ENCODE peak calls at places on chromosome 3, in five cellular contexts. W is stomach, B is lower lobe of right lung, C is astrocyte of the spinal cord, S is SK-N-SH. Y is an unnamed sample.

GRCh38 chr3:151838574-151839312 is 24.8 kb downstream of the AADAC start:
- DNase-seq in W (peak), B (no peak), C (peak), S (peak), Y (peak)

GRCh38 chr3:20190991-20191390 is 5.0 kb upstream of the SGO1 start:
- DNase-seq in S (no peak), B (no peak), C (no peak), W (no peak), Y (no peak)

GRCh38 chr3:184582583-184582982 is 21.0 kb downstream of the EPHB3 start:
- DNase-seq in C (peak), S (no peak), B (no peak), W (no peak), Y (no peak)

GRCh38 chr3:150062492-150062891 is 91.8 kb upstream of the PFN2 start:
- DNase-seq in B (no peak), W (no peak), S (no peak), C (peak), Y (no peak)

GRCh38 chr3:121757087-121757811 is 7.7 kb upstream of the GOLGB1 start:
- DNase-seq in W (no peak), B (no peak), C (no peak), S (no peak), Y (no peak)

GRCh38 chr3:41565003-41565402 is 365.7 kb downstream of the CTNNB1 start:
- DNase-seq in S (no peak), B (no peak), C (no peak), W (no peak), Y (no peak)

GRCh38 chr3:10194328-10195071 is 29.8 kb downstream of the IRAK2 start:
- DNase-seq in C (no peak), S (no peak), B (no peak), W (no peak), Y (no peak)

GRCh38 chr3:131047582-131047981 is 20.9 kb downstream of the NEK11 start:
- DNase-seq in C (no peak), W (no peak), S (no peak), B (no peak), Y (no peak)

GRCh38 chr3:98733055-98733777 is 29.9 kb upstream of the ST3GAL6 start:
- DNase-seq in C (peak), W (peak), S (peak), B (peak), Y (no peak)

GRCh38 chr3:15291589-15292541 is 40.5 kb downstream of the SH3BP5 start:
- DNase-seq in S (no peak), W (no peak), B (no peak), C (no peak), Y (no peak)

GRCh38 chr3:72289708-72290104 is 504.8 kb upstream of the PROK2 start:
- DNase-seq in S (no peak), C (no peak), W (no peak), B (no peak), Y (no peak)
- H3K4me3 ChIP-seq in S (no peak), C (no peak), W (peak), B (no peak), Y (no peak)

GRCh38 chr3:186538779-186539178 is 5.4 kb downstream of the CRYGS start:
- DNase-seq in W (no peak), C (no peak), S (no peak), B (no peak), Y (no peak)

GRCh38 chr3:186544281-186544680 is at the start of gene CRYGS:
- DNase-seq in S (no peak), W (no peak), C (peak), B (no peak), Y (no peak)

GRCh38 chr3:186536883-186537553 is 7.2 kb downstream of the CRYGS start:
- DNase-seq in B (no peak), W (no peak), C (peak), S (no peak), Y (no peak)

DNA sequence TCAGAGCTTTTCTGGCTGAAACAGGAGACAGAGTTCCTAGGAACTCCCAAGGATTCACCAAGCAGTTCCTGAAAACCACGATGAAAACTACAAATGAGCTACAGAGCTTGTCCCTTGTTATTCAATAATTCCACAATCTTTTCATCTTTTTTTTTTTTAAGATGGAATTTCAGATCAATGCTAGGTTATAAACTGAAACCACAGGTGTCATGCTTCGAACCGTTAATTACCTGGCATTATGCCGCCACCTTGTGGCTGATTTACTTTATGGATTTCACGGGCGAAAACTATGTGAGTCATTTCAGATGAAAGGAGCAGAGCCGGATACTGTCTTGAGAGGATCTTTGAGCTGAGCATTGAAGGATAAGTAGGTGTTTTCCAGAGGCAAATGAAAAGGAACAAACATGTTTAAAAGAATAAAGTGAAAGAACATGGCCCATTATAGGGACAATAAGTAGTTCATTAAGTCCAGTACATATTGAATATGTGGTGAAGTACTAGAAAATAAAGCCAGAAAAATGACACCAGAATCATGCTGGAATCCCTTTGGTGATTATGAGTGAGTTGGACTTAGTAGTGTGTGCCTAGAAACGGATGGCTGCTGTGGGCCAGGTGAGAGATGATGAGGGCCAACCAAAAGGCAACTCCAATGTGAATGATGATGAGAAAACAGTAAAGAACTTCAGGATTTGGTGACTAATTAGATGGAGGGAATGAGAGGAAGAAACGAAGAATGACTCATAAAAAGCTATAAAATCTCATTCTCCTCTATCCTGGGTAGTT is 3.5 kb downstream of the CRYGS start:
- DNase-seq in W (peak), B (no peak), S (peak), C (peak), Y (peak)
- TF ChIP-seq CTCF in W (peak), B (peak), S (peak), C (peak), Y (peak)

GRCh38 chr3:195247863-195248189 is 23.1 kb downstream of the XXYLT1 start:
- DNase-seq in S (no peak), B (peak), W (no peak), C (no peak), Y (no peak)
- H3K4me3 ChIP-seq in S (no peak), B (no peak), W (no peak), C (no peak), Y (no peak)

GRCh38 chr3:161406594-161407555 is 35.6 kb upstream of the SPTSSB start:
- DNase-seq in C (no peak), W (no peak), B (no peak), S (no peak), Y (no peak)

GRCh38 chr3:161412117-161412516 is 40.8 kb upstream of the SPTSSB start:
- DNase-seq in S (no peak), C (no peak), W (no peak), B (no peak), Y (no peak)

GRCh38 chr3:161409858-161410257 is 38.5 kb upstream of the SPTSSB start:
- DNase-seq in B (no peak), C (no peak), W (no peak), S (no peak), Y (no peak)

GRCh38 chr3:161405836-161406235 is 34.5 kb upstream of the SPTSSB start:
- DNase-seq in W (no peak), C (no peak), S (no peak), B (no peak), Y (no peak)

GRCh38 chr3:161409069-161409468 is 37.8 kb upstream of the SPTSSB start:
- DNase-seq in S (peak), B (no peak), W (no peak), C (peak), Y (peak)
- TF ChIP-seq CTCF in S (peak), B (peak), W (peak), C (peak), Y (peak)

GRCh38 chr3:4825572-4826236 is 153.5 kb upstream of the BHLHE40 start:
- DNase-seq in B (peak), C (no peak), S (no peak), W (peak), Y (no peak)
- H3K4me3 ChIP-seq in B (no peak), C (no peak), S (no peak), W (no peak), Y (no peak)

GRCh38 chr3:135412475-135412874 is 553.1 kb upstream of the PPP2R3A start:
- DNase-seq in S (no peak), C (no peak), W (no peak), B (no peak), Y (no peak)
- TF ChIP-seq CTCF in S (no peak), C (no peak), W (no peak), B (no peak), Y (no peak)

DNA sequence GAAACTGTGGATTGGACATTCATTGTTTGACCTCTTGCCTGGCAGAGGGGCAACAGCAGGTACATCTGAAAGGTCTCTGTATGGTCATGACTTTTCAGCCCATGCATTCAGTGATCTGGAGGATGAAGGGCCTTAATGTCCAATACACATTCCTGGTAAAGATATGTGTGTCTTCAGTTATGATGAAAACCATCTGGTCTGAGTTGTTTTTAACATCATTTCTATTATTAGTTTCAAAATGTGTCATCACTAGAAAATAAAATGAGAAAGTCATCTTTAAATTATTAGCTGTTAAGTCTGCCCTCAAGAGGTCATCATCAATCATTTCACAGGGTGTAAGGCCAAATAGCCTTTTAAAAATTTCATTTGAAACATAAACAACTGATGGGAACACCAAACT is 92.1 kb upstream of the PLSCR4 start:
- DNase-seq in C (peak), S (no peak), W (no peak), B (no peak), Y (no peak)
- H3K4me3 ChIP-seq in C (no peak), S (no peak), W (no peak), B (no peak), Y (no peak)

GRCh38 chr3:32154180-32154579 is 47.8 kb downstream of the GPD1L start:
- DNase-seq in S (no peak), C (no peak), B (no peak), W (no peak), Y (no peak)
- TF ChIP-seq CTCF in S (peak), C (peak), B (no peak), W (no peak), Y (no peak)

GRCh38 chr3:170057550-170057949 is 19.8 kb downstream of the GPR160 start:
- DNase-seq in B (no peak), W (peak), C (no peak), S (no peak), Y (no peak)

GRCh38 chr3:170055209-170055608 is 17.4 kb downstream of the GPR160 start:
- DNase-seq in B (no peak), C (peak), W (no peak), S (no peak), Y (no peak)

GRCh38 chr3:170056710-170057454 is 19.1 kb downstream of the GPR160 start:
- DNase-seq in S (no peak), W (no peak), C (no peak), B (no peak), Y (no peak)

GRCh38 chr3:170059447-170059846 is 21.7 kb downstream of the GPR160 start:
- DNase-seq in C (no peak), W (no peak), B (no peak), S (no peak), Y (no peak)

GRCh38 chr3:170058127-170058526 is 20.3 kb downstream of the GPR160 start:
- DNase-seq in C (no peak), B (no peak), S (no peak), W (no peak), Y (no peak)
- H3K4me3 ChIP-seq in C (no peak), B (no peak), S (no peak), W (no peak), Y (no peak)

GRCh38 chr3:13240928-13241618 is 167.8 kb upstream of the IQSEC1 start:
- DNase-seq in W (no peak), B (no peak), S (no peak), C (no peak), Y (no peak)

GRCh38 chr3:13239467-13239760 is 166.2 kb upstream of the IQSEC1 start:
- DNase-seq in S (no peak), W (no peak), C (no peak), B (no peak), Y (no peak)

GRCh38 chr3:13243571-13243970 is 170.3 kb upstream of the IQSEC1 start:
- DNase-seq in B (no peak), S (peak), C (no peak), W (no peak), Y (no peak)

GRCh38 chr3:13242364-13242737 is 169.1 kb upstream of the IQSEC1 start:
- DNase-seq in B (no peak), S (no peak), C (no peak), W (no peak), Y (no peak)

GRCh38 chr3:13241621-13242363 is 168.6 kb upstream of the IQSEC1 start:
- DNase-seq in W (no peak), S (no peak), B (no peak), C (no peak), Y (no peak)
- TF ChIP-seq CTCF in W (no peak), S (no peak), B (no peak), C (no peak), Y (no peak)